ENCODE peak calls at places on chromosomes 7 and 10, in seven cellular contexts. K is SK-N-SH, M is choroid plexus epithelial cell, N is testis, B is coronary artery, R is HFF-Myc, Z is sigmoid colon. P is an unnamed sample.
A peak's percentile ranks its signal among the peaks of the same experiment; 100 is the strongest.

GRCh38 chr10:83373659-83374058 is 765.6 kb upstream of the GHITM start:
- DNase-seq in K (peak; percentile 20), M (peak; percentile 17), N (peak; percentile 56), B (no peak), R (no peak), Z (no peak), P (no peak)

GRCh38 chr7:3446786-3447185 is 145.7 kb downstream of the SDK1 start:
- DNase-seq in K (no peak), M (peak; percentile 62), N (no peak), B (no peak), R (no peak), Z (no peak), P (no peak)

GRCh38 chr10:122282909-122283308 is 11.8 kb downstream of the BTBD16 start:
- DNase-seq in K (no peak), M (no peak), N (no peak), B (peak; percentile 69), R (no peak), Z (peak; percentile 2), P (no peak)

GRCh38 chr7:74256446-74257408 is 2.5 kb upstream of the RFC2 start:
- DNase-seq in K (no peak), M (peak; percentile 97), N (no peak), B (no peak), R (no peak), Z (no peak), P (no peak)

GRCh38 chr7:54788664-54789063 is 29.7 kb upstream of the SEC61G start:
- DNase-seq in K (peak; percentile 73), M (peak; percentile 95), N (peak; percentile 26), B (no peak), R (peak; percentile 82), Z (peak; percentile 72), P (peak; percentile 55)

GRCh38 chr10:112990271-112990670 is 40.2 kb downstream of the TCF7L2 start:
- DNase-seq in K (no peak), M (no peak), N (no peak), B (no peak), R (no peak), Z (no peak), P (no peak)

GRCh38 chr10:43128958-43129706 is 9.1 kb upstream of the CSGALNACT2 start:
- DNase-seq in K (peak; percentile 32), M (peak; percentile 99), N (no peak), B (no peak), R (peak; percentile 95), Z (no peak), P (peak; percentile 71)

GRCh38 chr7:14630048-14630447 is 272.5 kb downstream of the DGKB start:
- DNase-seq in K (no peak), M (no peak), N (no peak), B (no peak), R (no peak), Z (no peak), P (no peak)

GRCh38 chr7:120274899-120275298 is 1.9 kb downstream of the KCND2 start:
- DNase-seq in K (no peak), M (no peak), N (no peak), B (no peak), R (no peak), Z (no peak), P (no peak)

GRCh38 chr7:55172881-55173609 is 154.2 kb downstream of the EGFR start:
- DNase-seq in K (no peak), M (no peak), N (no peak), B (no peak), R (no peak), Z (peak; percentile 57), P (no peak)

GRCh38 chr7:29607889-29608288 is 44.3 kb downstream of the PRR15 start:
- DNase-seq in K (no peak), M (peak; percentile 7), N (no peak), B (no peak), R (no peak), Z (no peak), P (peak; percentile 54)

GRCh38 chr10:100307716-100308115 is 21.2 kb upstream of the BLOC1S2 start:
- DNase-seq in K (no peak), M (peak; percentile 63), N (no peak), B (no peak), R (no peak), Z (no peak), P (no peak)

GRCh38 chr7:106010331-106010730 is 47.3 kb downstream of the CDHR3 start:
- DNase-seq in K (no peak), M (no peak), N (no peak), B (no peak), R (no peak), Z (no peak), P (no peak)

GRCh38 chr7:26451997-26452396 is 160.3 kb downstream of the SNX10 start:
- DNase-seq in K (no peak), M (no peak), N (no peak), B (no peak), R (no peak), Z (no peak), P (no peak)

GRCh38 chr7:42735081-42735480 is 176.8 kb downstream of the C7orf25 start:
- DNase-seq in K (no peak), M (no peak), N (no peak), B (no peak), R (no peak), Z (no peak), P (no peak)

GRCh38 chr7:134016223-134016941 is 110.8 kb upstream of the LRGUK start:
- DNase-seq in K (peak; percentile 67), M (peak; percentile 51), N (peak; percentile 64), B (no peak), R (no peak), Z (no peak), P (no peak)

GRCh38 chr10:8211631-8212030 is 157.1 kb downstream of the GATA3 start:
- DNase-seq in K (no peak), M (no peak), N (no peak), B (no peak), R (no peak), Z (no peak), P (no peak)

GRCh38 chr10:110171032-110171431 is 36.4 kb upstream of the MXI1 start:
- DNase-seq in K (no peak), M (no peak), N (peak; percentile 2), B (no peak), R (no peak), Z (no peak), P (no peak)

GRCh38 chr7:66150471-66150870 is 35.8 kb downstream of the CRCP start:
- DNase-seq in K (peak; percentile 51), M (peak; percentile 87), N (peak; percentile 95), B (no peak), R (peak; percentile 53), Z (peak; percentile 80), P (no peak)

GRCh38 chr7:90216080-90216674 is 4.6 kb downstream of the STEAP2 start:
- DNase-seq in K (no peak), M (no peak), N (no peak), B (no peak), R (no peak), Z (no peak), P (no peak)

GRCh38 chr10:43237128-43237527 is 29.7 kb downstream of the RASGEF1A start:
- DNase-seq in K (no peak), M (no peak), N (no peak), B (no peak), R (no peak), Z (peak; percentile 45), P (no peak)

GRCh38 chr10:131902691-131903090 is 1.9 kb downstream of the PPP2R2D start:
- DNase-seq in K (no peak), M (no peak), N (peak; percentile 12), B (no peak), R (no peak), Z (peak; percentile 28), P (no peak)
- H3K4me3 ChIP-seq in K (no peak overlapping the region), M (no peak overlapping the region), N (no peak overlapping the region), B (peak overlapping the region; percentile 98), R (peak overlapping the region; percentile 74), Z (no peak overlapping the region), P (peak overlapping the region; percentile 77)

GRCh38 chr10:98013122-98013521 is 17.3 kb downstream of the CRTAC1 start:
- DNase-seq in K (no peak), M (no peak), N (no peak), B (no peak), R (no peak), Z (no peak), P (no peak)
- TF ChIP-seq CTCF in K (no peak), M (no peak), N (no peak), B (no peak), R (no peak), Z (no peak), P (peak; percentile 9)

GRCh38 chr7:7157177-7157886 is 25.0 kb upstream of the C1GALT1 start:
- DNase-seq in K (no peak), M (peak; percentile 82), N (no peak), B (no peak), R (no peak), Z (no peak), P (no peak)

GRCh38 chr7:7152315-7152714 is 30.0 kb upstream of the C1GALT1 start:
- DNase-seq in K (no peak), M (no peak), N (no peak), B (no peak), R (no peak), Z (no peak), P (no peak)

GRCh38 chr7:7156663-7157062 is 25.7 kb upstream of the C1GALT1 start:
- DNase-seq in K (no peak), M (no peak), N (no peak), B (no peak), R (no peak), Z (no peak), P (no peak)

GRCh38 chr7:7159063-7159645 is 23.2 kb upstream of the C1GALT1 start:
- DNase-seq in K (no peak), M (no peak), N (no peak), B (no peak), R (no peak), Z (no peak), P (no peak)

DNA sequence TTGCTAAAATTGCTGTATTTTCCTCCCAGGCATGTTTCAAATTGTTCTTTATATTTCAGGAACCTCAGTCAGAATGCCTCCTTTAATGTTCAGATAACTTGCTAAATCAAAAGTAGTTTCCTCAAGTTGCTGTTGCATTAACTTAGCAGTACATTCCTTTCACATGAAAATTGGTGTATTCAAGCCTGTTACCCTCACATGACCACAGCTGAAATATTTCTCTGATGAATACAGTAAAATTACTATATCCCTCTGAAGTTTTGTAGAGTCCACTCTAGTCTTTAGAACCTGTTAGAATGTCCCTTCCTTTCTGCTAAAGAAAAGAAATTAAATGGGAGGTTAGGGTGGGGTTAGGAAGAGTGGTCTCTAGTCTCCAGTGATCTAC is 24.5 kb upstream of the C1GALT1 start:
- DNase-seq in K (no peak), M (peak; percentile 81), N (no peak), B (no peak), R (no peak), Z (no peak), P (no peak)
- H3K4me3 ChIP-seq in K (no peak overlapping the region), M (no peak overlapping the region), N (no peak overlapping the region), B (peak overlapping the region; percentile 9), R (no peak overlapping the region), Z (no peak overlapping the region), P (no peak overlapping the region)

GRCh38 chr7:71750290-71750689 is 618.3 kb downstream of the GALNT17 start:
- DNase-seq in K (no peak), M (no peak), N (no peak), B (no peak), R (no peak), Z (no peak), P (no peak)

GRCh38 chr7:71740196-71740560 is 608.2 kb downstream of the GALNT17 start:
- DNase-seq in K (no peak), M (no peak), N (no peak), B (no peak), R (no peak), Z (no peak), P (no peak)

DNA sequence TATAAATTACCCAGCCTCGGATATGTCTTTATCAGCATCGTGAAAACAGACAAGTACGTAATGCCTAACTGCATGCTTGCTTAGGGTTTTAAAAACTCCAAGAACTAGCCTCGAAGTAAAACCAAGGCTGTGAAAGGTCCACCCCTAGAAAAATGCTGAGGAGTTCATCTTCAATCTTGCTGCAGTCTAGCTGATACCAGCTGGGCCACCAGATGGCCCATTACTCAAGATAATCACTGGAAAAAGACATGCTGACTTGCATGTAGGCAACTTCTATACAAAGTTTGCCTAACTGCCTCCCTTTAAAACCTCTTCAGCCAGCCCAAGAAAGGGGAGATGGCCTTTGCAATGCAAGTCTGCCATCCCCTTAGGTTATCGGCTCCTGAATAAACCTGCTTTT is 614.1 kb downstream of the GALNT17 start:
- DNase-seq in K (no peak), M (no peak), N (no peak), B (no peak), R (no peak), Z (no peak), P (no peak)
- TF ChIP-seq CTCF in K (no peak), M (no peak), N (no peak), B (no peak), R (no peak), Z (no peak), P (no peak)